ENCODE peak calls at places on chromosome 9, in seven cellular contexts. W, R, D, N, G, V and M are unnamed samples.

GRCh38 chr9:6845881-6846280 is 88.1 kb downstream of the KDM4C start:
- DNase-seq in W (no peak), R (no peak), D (no peak), N (no peak), G (no peak), V (no peak), M (no peak)

GRCh38 chr9:134219721-134220060 is 55.3 kb upstream of the RNU6ATAC start:
- DNase-seq in W (no peak), R (no peak), D (no peak), N (no peak), G (no peak), V (no peak), M (peak; percentile 48)

GRCh38 chr9:133148351-133149129 is 15.2 kb downstream of the GBGT1 start:
- DNase-seq in W (peak; percentile 55), R (peak; percentile 66), D (no peak), N (no peak), G (no peak), V (no peak), M (no peak)

GRCh38 chr9:134626576-134627416 is 14.8 kb upstream of the COL5A1 start:
- DNase-seq in W (no peak), R (peak; percentile 16), D (peak; percentile 31), N (peak; percentile 71), G (no peak), V (no peak), M (peak; percentile 52)

GRCh38 chr9:37269221-37269620 is 148.8 kb downstream of the ZCCHC7 start:
- DNase-seq in W (no peak), R (no peak), D (no peak), N (no peak), G (no peak), V (no peak), M (no peak)

GRCh38 chr9:32398207-32398606 is 13.8 kb downstream of the ACO1 start:
- DNase-seq in W (no peak), R (no peak), D (peak; percentile 59), N (no peak), G (no peak), V (no peak), M (no peak)

GRCh38 chr9:137433349-137433915 is 7.7 kb downstream of the ENTPD8 start:
- DNase-seq in W (no peak), R (peak; percentile 14), D (no peak), N (no peak), G (no peak), V (no peak), M (peak; percentile 81)

GRCh38 chr9:109989296-109989695 is 209.3 kb downstream of the PALM2AKAP2 start:
- DNase-seq in W (no peak), R (no peak), D (peak; percentile 48), N (no peak), G (no peak), V (no peak), M (no peak)

GRCh38 chr9:96617439-96618185 is 2.0 kb downstream of the CDC14B start:
- DNase-seq in W (no peak), R (no peak), D (no peak), N (no peak), G (no peak), V (no peak), M (no peak)

GRCh38 chr9:18923167-18923566 is 109.8 kb downstream of the SAXO1 start:
- DNase-seq in W (no peak), R (no peak), D (no peak), N (no peak), G (no peak), V (no peak), M (no peak)

GRCh38 chr9:14238518-14238917 is 75.4 kb downstream of the NFIB start:
- DNase-seq in W (peak; percentile 50), R (no peak), D (peak; percentile 64), N (no peak), G (no peak), V (no peak), M (no peak)

GRCh38 chr9:30925635-30926034 is 1458.8 kb upstream of the ACO1 start:
- DNase-seq in W (no peak), R (no peak), D (no peak), N (no peak), G (no peak), V (no peak), M (no peak)

GRCh38 chr9:37747271-37747753 is 6.3 kb upstream of the TRMT10B start:
- DNase-seq in W (peak; percentile 41), R (peak; percentile 51), D (peak; percentile 65), N (no peak), G (peak; percentile 40), V (no peak), M (no peak)

GRCh38 chr9:100167912-100168775 is 69.1 kb downstream of the INVS start:
- DNase-seq in W (no peak), R (no peak), D (peak; percentile 55), N (no peak), G (no peak), V (no peak), M (no peak)

GRCh38 chr9:2024888-2025781 is 10.0 kb downstream of the SMARCA2 start:
- DNase-seq in W (no peak), R (no peak), D (no peak), N (no peak), G (no peak), V (no peak), M (no peak)

GRCh38 chr9:113523421-113524141 is 60.1 kb downstream of the RGS3 start:
- DNase-seq in W (no peak), R (peak; percentile 50), D (peak; percentile 25), N (peak; percentile 11), G (peak; percentile 68), V (no peak), M (no peak)

GRCh38 chr9:21904776-21905175 is 89.4 kb downstream of the CDKN2A start:
- DNase-seq in W (no peak), R (no peak), D (peak; percentile 49), N (no peak), G (no peak), V (no peak), M (no peak)

GRCh38 chr9:77935974-77936373 is 95.6 kb downstream of the GNAQ start:
- DNase-seq in W (no peak), R (no peak), D (no peak), N (no peak), G (no peak), V (no peak), M (no peak)

GRCh38 chr9:89680547-89681467 is 76.0 kb downstream of the GADD45G start:
- DNase-seq in W (no peak), R (no peak), D (no peak), N (no peak), G (no peak), V (no peak), M (no peak)

GRCh38 chr9:70408393-70409040 is 5.9 kb downstream of the KLF9 start:
- DNase-seq in W (no peak), R (no peak), D (no peak), N (no peak), G (no peak), V (no peak), M (no peak)

GRCh38 chr9:37029304-37029775 is 4.7 kb downstream of the PAX5 start:
- DNase-seq in W (no peak), R (no peak), D (no peak), N (no peak), G (no peak), V (no peak), M (no peak)

GRCh38 chr9:119234636-119235035 is 134.6 kb downstream of the BRINP1 start:
- DNase-seq in W (no peak), R (no peak), D (no peak), N (no peak), G (no peak), V (no peak), M (no peak)

GRCh38 chr9:126915846-126916543 is 1.4 kb downstream of the RALGPS1 start:
- DNase-seq in W (peak; percentile 4), R (no peak), D (no peak), N (no peak), G (no peak), V (no peak), M (no peak)

GRCh38 chr9:27165670-27166069 is 56.6 kb downstream of the TEK start:
- DNase-seq in W (no peak), R (no peak), D (no peak), N (no peak), G (no peak), V (no peak), M (peak; percentile 66)
- TF ChIP-seq CTCF in W (no peak), R (no peak), D (peak; percentile 24), N (no peak), G (no peak), V (no peak), M (no peak)

DNA sequence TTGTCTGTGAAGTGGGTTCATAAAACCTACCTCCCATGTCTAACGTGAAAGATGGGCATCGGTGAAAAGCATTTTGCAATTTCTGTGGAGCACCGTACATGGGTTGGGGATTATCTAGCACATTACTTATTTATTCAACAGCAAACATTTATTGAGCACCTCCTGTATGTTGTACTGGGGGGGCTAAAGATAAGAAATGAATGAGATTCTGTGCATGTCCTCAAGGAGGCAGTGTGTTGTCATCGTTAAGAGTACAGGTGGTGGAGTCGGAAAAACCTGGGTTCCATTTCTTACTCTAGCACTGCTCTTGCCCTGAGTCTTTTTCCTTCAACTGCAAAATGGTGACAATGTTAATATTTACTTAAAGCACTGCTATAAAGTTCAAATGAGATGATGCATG is 30.4 kb upstream of the DENND1A start:
- DNase-seq in W (no peak), R (no peak), D (no peak), N (no peak), G (no peak), V (no peak), M (no peak)
- TF ChIP-seq CTCF in W (no peak), R (no peak), D (peak; percentile 12), N (no peak), G (no peak), V (no peak), M (peak; percentile 27)

GRCh38 chr9:104177003-104177611 is 83.0 kb downstream of the SMC2 start:
- DNase-seq in W (no peak), R (no peak), D (no peak), N (no peak), G (no peak), V (no peak), M (no peak)
- TF ChIP-seq CTCF in W (peak; percentile 63), R (peak; percentile 75), D (peak; percentile 53), N (no peak), G (no peak), V (no peak), M (peak; percentile 70)

DNA sequence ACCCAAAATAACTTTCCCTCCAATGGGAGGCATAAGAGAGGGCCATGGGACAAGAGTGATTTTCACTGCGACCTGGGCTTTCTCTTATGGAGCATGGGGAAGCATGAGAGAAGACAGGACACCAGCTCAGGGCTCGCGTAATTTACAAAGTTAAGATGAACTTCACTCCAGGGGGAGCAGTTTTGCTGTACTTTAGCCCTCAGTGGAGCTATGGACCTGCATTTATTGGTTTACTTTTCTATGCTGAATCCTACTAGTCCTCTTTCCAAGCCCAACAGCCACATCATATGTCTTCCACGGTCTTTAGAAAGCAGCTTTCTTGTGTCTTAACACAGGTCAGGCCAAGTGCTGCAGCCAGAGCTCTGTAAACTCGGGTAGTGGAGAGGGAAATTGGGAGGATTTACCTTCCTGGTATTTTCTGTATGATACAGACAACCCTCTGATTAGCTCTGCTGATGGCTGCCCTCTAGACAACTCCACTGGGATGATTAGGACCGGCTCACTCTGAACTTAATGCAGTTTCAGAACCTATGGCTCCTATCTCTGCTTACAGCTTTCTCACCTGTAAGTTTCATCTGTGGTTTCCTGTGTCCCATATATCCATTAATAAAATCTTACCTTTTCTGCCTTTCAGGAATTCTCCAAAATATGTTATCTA is 581.0 kb upstream of the RORB start:
- DNase-seq in W (no peak), R (no peak), D (no peak), N (no peak), G (no peak), V (no peak), M (no peak)
- TF ChIP-seq CTCF in W (no peak), R (peak; percentile 10), D (peak; percentile 59), N (no peak), G (no peak), V (no peak), M (peak; percentile 22)